ENCODE peak calls at places on chromosomes 4 and X, in nine cellular contexts. One of them, this sample, is unnamed.

GRCh38 chr4:98557497-98557896 is 100.9 kb downstream of the TSPAN5 start:
- DNase-seq in foreskin fibroblast: peak
- DNase-seq in body of pancreas: no peak
- DNase-seq in right lobe of liver: no peak
- DNase-seq in ascending aorta: no peak
- DNase-seq in thyroid gland: no peak
- DNase-seq in stomach: no peak
- DNase-seq in astrocyte of the spinal cord: peak
- DNase-seq in lower lobe of right lung: peak
- DNase-seq in this sample: peak

GRCh38 chr4:91636083-91636482 is 667.7 kb upstream of the GRID2 start:
- DNase-seq in foreskin fibroblast: no peak
- DNase-seq in body of pancreas: no peak
- DNase-seq in right lobe of liver: no peak
- DNase-seq in ascending aorta: no peak
- DNase-seq in thyroid gland: no peak
- DNase-seq in stomach: no peak
- DNase-seq in astrocyte of the spinal cord: no peak
- DNase-seq in lower lobe of right lung: no peak
- DNase-seq in this sample: no peak

GRCh38 chr4:27360651-27361347 is 500.2 kb downstream of the STIM2 start:
- DNase-seq in foreskin fibroblast: peak
- DNase-seq in body of pancreas: no peak
- DNase-seq in right lobe of liver: no peak
- DNase-seq in ascending aorta: no peak
- DNase-seq in thyroid gland: no peak
- DNase-seq in stomach: no peak
- DNase-seq in astrocyte of the spinal cord: peak
- DNase-seq in lower lobe of right lung: no peak
- DNase-seq in this sample: peak

GRCh38 chrX:154593201-154593600 is 8.3 kb downstream of the CTAG1A start:
- DNase-seq in foreskin fibroblast: no peak
- DNase-seq in body of pancreas: no peak
- DNase-seq in right lobe of liver: no peak
- DNase-seq in ascending aorta: peak
- DNase-seq in thyroid gland: no peak
- DNase-seq in stomach: no peak
- DNase-seq in astrocyte of the spinal cord: no peak
- DNase-seq in lower lobe of right lung: no peak
- DNase-seq in this sample: no peak

GRCh38 chr4:186072516-186072915 is 3.6 kb downstream of the TLR3 start:
- DNase-seq in foreskin fibroblast: no peak
- DNase-seq in body of pancreas: no peak
- DNase-seq in right lobe of liver: no peak
- DNase-seq in ascending aorta: no peak
- DNase-seq in thyroid gland: no peak
- DNase-seq in stomach: no peak
- DNase-seq in astrocyte of the spinal cord: no peak
- DNase-seq in lower lobe of right lung: no peak
- DNase-seq in this sample: no peak

GRCh38 chr4:171896426-171896825 is 83.2 kb downstream of the GALNTL6 start:
- DNase-seq in foreskin fibroblast: no peak
- DNase-seq in body of pancreas: no peak
- DNase-seq in right lobe of liver: no peak
- DNase-seq in ascending aorta: no peak
- DNase-seq in thyroid gland: no peak
- DNase-seq in stomach: no peak
- DNase-seq in astrocyte of the spinal cord: no peak
- DNase-seq in lower lobe of right lung: no peak
- DNase-seq in this sample: no peak

GRCh38 chr4:184287697-184288255 is 70.1 kb upstream of the ENPP6 start:
- DNase-seq in foreskin fibroblast: peak
- DNase-seq in body of pancreas: peak
- DNase-seq in right lobe of liver: no peak
- DNase-seq in ascending aorta: no peak
- DNase-seq in thyroid gland: peak
- DNase-seq in stomach: peak
- DNase-seq in astrocyte of the spinal cord: peak
- DNase-seq in lower lobe of right lung: peak
- DNase-seq in this sample: peak

GRCh38 chr4:160414516-160414915 is 1311.6 kb downstream of the RAPGEF2 start:
- DNase-seq in foreskin fibroblast: no peak
- DNase-seq in body of pancreas: no peak
- DNase-seq in right lobe of liver: no peak
- DNase-seq in ascending aorta: no peak
- DNase-seq in thyroid gland: no peak
- DNase-seq in stomach: no peak
- DNase-seq in astrocyte of the spinal cord: no peak
- DNase-seq in lower lobe of right lung: no peak
- DNase-seq in this sample: no peak

GRCh38 chr4:112214397-112215264 is 17.0 kb upstream of the AP1AR start:
- DNase-seq in foreskin fibroblast: peak
- DNase-seq in body of pancreas: no peak
- DNase-seq in right lobe of liver: no peak
- DNase-seq in ascending aorta: no peak
- DNase-seq in thyroid gland: no peak
- DNase-seq in stomach: no peak
- DNase-seq in astrocyte of the spinal cord: peak
- DNase-seq in lower lobe of right lung: no peak
- DNase-seq in this sample: peak

GRCh38 chr4:153159728-153160221 is 44.5 kb upstream of the TRIM2 start:
- DNase-seq in foreskin fibroblast: peak
- DNase-seq in body of pancreas: no peak
- DNase-seq in right lobe of liver: no peak
- DNase-seq in ascending aorta: no peak
- DNase-seq in thyroid gland: no peak
- DNase-seq in stomach: no peak
- DNase-seq in astrocyte of the spinal cord: peak
- DNase-seq in lower lobe of right lung: no peak
- DNase-seq in this sample: peak

GRCh38 chrX:132267392-132267791 is 48.1 kb upstream of the RAP2C start:
- DNase-seq in foreskin fibroblast: no peak
- DNase-seq in body of pancreas: no peak
- DNase-seq in right lobe of liver: no peak
- DNase-seq in ascending aorta: no peak
- DNase-seq in thyroid gland: no peak
- DNase-seq in stomach: no peak
- DNase-seq in astrocyte of the spinal cord: no peak
- DNase-seq in lower lobe of right lung: no peak
- DNase-seq in this sample: no peak

GRCh38 chrX:44896566-44897186 is 23.7 kb downstream of the KDM6A start:
- DNase-seq in foreskin fibroblast: no peak
- DNase-seq in body of pancreas: no peak
- DNase-seq in right lobe of liver: no peak
- DNase-seq in ascending aorta: no peak
- DNase-seq in thyroid gland: no peak
- DNase-seq in stomach: no peak
- DNase-seq in astrocyte of the spinal cord: no peak
- DNase-seq in lower lobe of right lung: no peak
- DNase-seq in this sample: no peak
- TF ChIP-seq CTCF in foreskin fibroblast: no peak
- TF ChIP-seq CTCF in body of pancreas: no peak
- TF ChIP-seq CTCF in right lobe of liver: no peak
- TF ChIP-seq CTCF in ascending aorta: no peak
- TF ChIP-seq CTCF in thyroid gland: no peak
- TF ChIP-seq CTCF in stomach: no peak
- TF ChIP-seq CTCF in astrocyte of the spinal cord: no peak
- TF ChIP-seq CTCF in lower lobe of right lung: no peak
- TF ChIP-seq CTCF in this sample: no peak

GRCh38 chrX:148498067-148498466 is 2.4 kb upstream of the AFF2 start:
- DNase-seq in foreskin fibroblast: no peak
- DNase-seq in body of pancreas: no peak
- DNase-seq in right lobe of liver: no peak
- DNase-seq in ascending aorta: no peak
- DNase-seq in thyroid gland: no peak
- DNase-seq in stomach: no peak
- DNase-seq in astrocyte of the spinal cord: no peak
- DNase-seq in lower lobe of right lung: no peak
- DNase-seq in this sample: no peak

GRCh38 chrX:148501121-148502066 is 977 bp downstream of the AFF2 start:
- DNase-seq in foreskin fibroblast: peak
- DNase-seq in body of pancreas: no peak
- DNase-seq in right lobe of liver: peak
- DNase-seq in ascending aorta: no peak
- DNase-seq in thyroid gland: peak
- DNase-seq in stomach: no peak
- DNase-seq in astrocyte of the spinal cord: no peak
- DNase-seq in lower lobe of right lung: peak
- DNase-seq in this sample: peak

GRCh38 chrX:148504412-148504950 is 4.1 kb downstream of the AFF2 start:
- DNase-seq in foreskin fibroblast: no peak
- DNase-seq in body of pancreas: no peak
- DNase-seq in right lobe of liver: no peak
- DNase-seq in ascending aorta: no peak
- DNase-seq in thyroid gland: no peak
- DNase-seq in stomach: no peak
- DNase-seq in astrocyte of the spinal cord: no peak
- DNase-seq in lower lobe of right lung: no peak
- DNase-seq in this sample: no peak

GRCh38 chrX:148499638-148500427 is 584 bp upstream of the AFF2 start:
- DNase-seq in foreskin fibroblast: no peak
- DNase-seq in body of pancreas: no peak
- DNase-seq in right lobe of liver: no peak
- DNase-seq in ascending aorta: no peak
- DNase-seq in thyroid gland: no peak
- DNase-seq in stomach: no peak
- DNase-seq in astrocyte of the spinal cord: no peak
- DNase-seq in lower lobe of right lung: peak
- DNase-seq in this sample: no peak

GRCh38 chrX:148500428-148501120 is at the start of gene AFF2:
- DNase-seq in foreskin fibroblast: peak
- DNase-seq in body of pancreas: peak
- DNase-seq in right lobe of liver: peak
- DNase-seq in ascending aorta: no peak
- DNase-seq in thyroid gland: peak
- DNase-seq in stomach: peak
- DNase-seq in astrocyte of the spinal cord: peak
- DNase-seq in lower lobe of right lung: peak
- DNase-seq in this sample: peak
- H3K4me3 ChIP-seq in foreskin fibroblast: peak
- H3K4me3 ChIP-seq in body of pancreas: no peak
- H3K4me3 ChIP-seq in right lobe of liver: peak
- H3K4me3 ChIP-seq in ascending aorta: peak
- H3K4me3 ChIP-seq in thyroid gland: no peak
- H3K4me3 ChIP-seq in stomach: peak
- H3K4me3 ChIP-seq in astrocyte of the spinal cord: peak
- H3K4me3 ChIP-seq in lower lobe of right lung: peak
- H3K4me3 ChIP-seq in this sample: no peak

DNA sequence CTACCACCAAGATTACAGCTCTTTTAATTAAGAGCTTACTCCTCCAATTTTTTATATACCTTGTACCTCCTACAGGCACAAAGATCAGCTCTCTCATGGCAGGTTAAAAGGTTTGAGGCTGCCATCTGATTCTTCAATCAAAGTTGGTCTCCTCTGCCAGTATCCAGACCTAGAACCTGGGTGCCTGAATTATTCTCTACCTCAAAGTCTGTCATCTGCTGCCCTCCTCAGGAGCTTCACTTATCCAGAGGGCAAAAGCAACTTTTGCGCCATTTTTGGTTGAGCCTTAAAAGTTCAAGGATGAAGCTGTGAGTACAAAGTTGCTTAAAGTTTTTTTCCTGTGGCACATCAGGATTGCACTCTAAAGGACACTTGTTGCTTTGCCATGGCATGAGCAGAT is 343.7 kb upstream of the PPP1R2C start:
- DNase-seq in foreskin fibroblast: no peak
- DNase-seq in body of pancreas: no peak
- DNase-seq in right lobe of liver: no peak
- DNase-seq in ascending aorta: no peak
- DNase-seq in thyroid gland: no peak
- DNase-seq in stomach: no peak
- DNase-seq in astrocyte of the spinal cord: no peak
- DNase-seq in lower lobe of right lung: no peak
- DNase-seq in this sample: peak
- TF ChIP-seq CTCF in foreskin fibroblast: no peak
- TF ChIP-seq CTCF in body of pancreas: no peak
- TF ChIP-seq CTCF in right lobe of liver: no peak
- TF ChIP-seq CTCF in ascending aorta: no peak
- TF ChIP-seq CTCF in thyroid gland: no peak
- TF ChIP-seq CTCF in stomach: no peak
- TF ChIP-seq CTCF in astrocyte of the spinal cord: no peak
- TF ChIP-seq CTCF in lower lobe of right lung: no peak
- TF ChIP-seq CTCF in this sample: peak

GRCh38 chrX:119999087-119999634 is 55.6 kb upstream of the NKAP start:
- DNase-seq in foreskin fibroblast: no peak
- DNase-seq in body of pancreas: no peak
- DNase-seq in right lobe of liver: no peak
- DNase-seq in ascending aorta: no peak
- DNase-seq in thyroid gland: no peak
- DNase-seq in stomach: no peak
- DNase-seq in astrocyte of the spinal cord: no peak
- DNase-seq in lower lobe of right lung: no peak
- DNase-seq in this sample: no peak
- H3K4me3 ChIP-seq in foreskin fibroblast: no peak
- H3K4me3 ChIP-seq in body of pancreas: no peak
- H3K4me3 ChIP-seq in right lobe of liver: no peak
- H3K4me3 ChIP-seq in ascending aorta: no peak
- H3K4me3 ChIP-seq in thyroid gland: no peak
- H3K4me3 ChIP-seq in stomach: no peak
- H3K4me3 ChIP-seq in astrocyte of the spinal cord: no peak
- H3K4me3 ChIP-seq in lower lobe of right lung: no peak
- H3K4me3 ChIP-seq in this sample: no peak

DNA sequence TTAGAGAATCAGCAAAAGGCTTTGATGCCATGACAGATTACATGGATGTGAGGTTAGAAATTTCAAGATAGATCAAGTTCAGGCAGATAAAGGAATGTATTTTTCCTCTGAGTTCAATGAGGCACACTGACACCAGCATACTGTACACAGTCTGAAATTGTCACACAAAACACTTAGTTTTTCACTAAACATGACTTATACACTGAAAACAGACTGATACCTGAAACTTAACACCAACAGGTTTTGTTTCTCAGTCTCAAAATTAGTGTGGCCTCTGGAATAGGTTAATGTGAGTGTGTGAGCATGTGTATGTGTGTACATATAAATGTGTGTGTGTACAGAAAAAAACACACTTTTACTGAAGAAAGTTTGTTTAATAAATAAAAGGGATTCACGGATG is 129.9 kb upstream of the SLITRK2 start:
- DNase-seq in foreskin fibroblast: no peak
- DNase-seq in body of pancreas: no peak
- DNase-seq in right lobe of liver: no peak
- DNase-seq in ascending aorta: no peak
- DNase-seq in thyroid gland: no peak
- DNase-seq in stomach: no peak
- DNase-seq in astrocyte of the spinal cord: no peak
- DNase-seq in lower lobe of right lung: no peak
- DNase-seq in this sample: no peak
- TF ChIP-seq CTCF in foreskin fibroblast: no peak
- TF ChIP-seq CTCF in body of pancreas: no peak
- TF ChIP-seq CTCF in right lobe of liver: no peak
- TF ChIP-seq CTCF in ascending aorta: no peak
- TF ChIP-seq CTCF in thyroid gland: no peak
- TF ChIP-seq CTCF in stomach: no peak
- TF ChIP-seq CTCF in astrocyte of the spinal cord: no peak
- TF ChIP-seq CTCF in lower lobe of right lung: no peak
- TF ChIP-seq CTCF in this sample: no peak

This sample was measured in epithelial cell of esophagus.